ENCODE peak calls at places on chromosomes 6 and 20, in four cellular contexts. Y is AG10803; H is A549; P is CD8-positive, alpha-beta T cell. G is an unnamed sample.

GRCh38 chr6:114739656-114740055 is 396.8 kb upstream of the HS3ST5 start:
- DNase-seq in Y (no peak), H (no peak), P (no peak), G (no peak)

GRCh38 chr6:122789078-122789861 is at the start of gene SMPDL3A:
- DNase-seq in H (peak; percentile 41), P (no peak), Y (peak; percentile 78), G (peak; percentile 88)

GRCh38 chr20:44750081-44750805 is 4.6 kb downstream of the KCNK15 start:
- DNase-seq in P (no peak), Y (no peak), H (no peak), G (no peak)

GRCh38 chr20:56515657-56516381 is 8.7 kb upstream of the FAM209A start:
- DNase-seq in Y (peak; percentile 38), H (no peak), P (no peak), G (peak; percentile 14)

GRCh38 chr6:13881621-13882165 is 43.1 kb upstream of the RNF182 start:
- DNase-seq in Y (no peak), P (no peak), H (no peak), G (no peak)

GRCh38 chr20:58776109-58776508 is 74.6 kb downstream of the GNAS-AS1 start:
- DNase-seq in P (no peak), H (no peak), Y (no peak), G (no peak)

GRCh38 chr6:68040312-68040778 is 594.7 kb upstream of the ADGRB3 start:
- DNase-seq in Y (no peak), H (no peak), P (no peak), G (peak; percentile 4)

GRCh38 chr6:170143401-170144150 is 147.3 kb downstream of the DLL1 start:
- DNase-seq in H (no peak), P (no peak), Y (no peak), G (no peak)

GRCh38 chr6:2990179-2990931 is 9.3 kb upstream of the NQO2 start:
- DNase-seq in H (no peak), P (peak; percentile 35), Y (peak; percentile 44), G (peak; percentile 49)

GRCh38 chr6:20409427-20409971 is 7.8 kb downstream of the E2F3 start:
- DNase-seq in Y (no peak), P (no peak), H (no peak), G (peak; percentile 10)

GRCh38 chr6:147180926-147181325 is 23.3 kb upstream of the STXBP5 start:
- DNase-seq in H (no peak), P (no peak), Y (no peak), G (no peak)

DNA sequence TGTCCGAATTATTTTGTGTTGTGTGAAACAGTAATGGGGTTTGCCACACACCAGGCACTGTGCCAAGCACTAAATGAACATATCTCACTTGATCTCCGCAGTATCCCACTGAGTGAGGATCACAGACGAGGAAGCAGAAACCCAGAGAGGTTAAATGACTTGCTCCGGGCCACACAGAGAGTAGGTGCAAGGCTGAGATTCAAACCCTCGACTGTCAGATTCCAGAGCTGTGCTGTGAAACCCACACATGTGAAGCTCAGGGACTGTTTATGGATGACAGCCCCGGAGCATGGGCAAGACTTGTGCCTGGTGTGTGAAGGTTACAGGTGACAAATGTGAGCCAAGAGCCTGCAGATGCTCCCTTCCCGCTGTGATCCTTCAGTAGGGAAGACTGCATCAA is 87.8 kb upstream of the SIRPA start:
- DNase-seq in H (no peak), Y (no peak), P (no peak), G (no peak)
- H3K4me3 ChIP-seq in H (no peak overlapping the region), Y (no peak overlapping the region), P (no peak overlapping the region), G (no peak overlapping the region)

DNA sequence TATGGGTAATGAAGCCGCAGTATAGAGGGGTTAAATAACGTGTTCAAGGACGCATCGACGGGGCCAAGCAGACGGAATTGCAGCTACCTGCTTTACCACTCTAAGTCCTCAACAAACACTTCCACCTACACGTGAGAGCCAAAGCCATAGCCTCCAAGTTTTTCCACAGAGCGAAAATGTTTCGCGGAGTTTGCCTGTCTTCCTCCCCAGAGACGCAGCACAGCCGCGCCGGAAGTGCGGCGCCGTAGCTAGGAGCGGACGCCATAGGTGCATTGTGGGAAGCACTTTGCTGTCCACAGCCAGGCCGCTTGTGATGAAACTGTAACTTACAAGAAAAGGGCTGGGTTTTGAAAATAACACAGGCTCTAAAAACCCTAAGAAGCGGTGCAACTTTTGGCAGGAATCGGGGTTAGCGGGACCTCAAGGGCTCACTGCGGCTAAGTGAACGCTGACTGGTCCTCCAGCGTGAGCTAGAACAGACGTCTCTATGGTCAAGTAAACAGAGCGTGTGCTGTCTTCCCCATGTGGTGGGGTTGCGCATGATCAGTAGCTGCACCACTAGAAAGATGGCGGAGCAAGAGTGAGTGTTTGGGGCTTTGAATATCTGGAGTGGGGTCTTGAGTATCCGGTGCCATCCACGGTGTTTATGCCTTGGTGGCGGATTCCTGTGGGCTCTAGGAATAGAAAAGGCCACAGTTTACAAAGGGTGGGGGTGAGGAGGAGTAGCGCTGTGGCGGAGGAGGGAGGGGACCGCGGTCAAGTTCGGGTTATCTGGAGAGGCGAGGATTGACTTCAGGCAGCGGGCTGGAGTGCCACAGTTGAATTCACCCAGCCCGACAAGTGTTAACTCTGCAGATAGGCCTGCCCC is at the start of gene RPL7L1:
- DNase-seq in Y (peak; percentile 88), P (peak; percentile 82), H (peak; percentile 50), G (peak; percentile 91)
- TF ChIP-seq CTCF in Y (peak; percentile 11), P (no peak), H (no peak), G (no peak)

DNA sequence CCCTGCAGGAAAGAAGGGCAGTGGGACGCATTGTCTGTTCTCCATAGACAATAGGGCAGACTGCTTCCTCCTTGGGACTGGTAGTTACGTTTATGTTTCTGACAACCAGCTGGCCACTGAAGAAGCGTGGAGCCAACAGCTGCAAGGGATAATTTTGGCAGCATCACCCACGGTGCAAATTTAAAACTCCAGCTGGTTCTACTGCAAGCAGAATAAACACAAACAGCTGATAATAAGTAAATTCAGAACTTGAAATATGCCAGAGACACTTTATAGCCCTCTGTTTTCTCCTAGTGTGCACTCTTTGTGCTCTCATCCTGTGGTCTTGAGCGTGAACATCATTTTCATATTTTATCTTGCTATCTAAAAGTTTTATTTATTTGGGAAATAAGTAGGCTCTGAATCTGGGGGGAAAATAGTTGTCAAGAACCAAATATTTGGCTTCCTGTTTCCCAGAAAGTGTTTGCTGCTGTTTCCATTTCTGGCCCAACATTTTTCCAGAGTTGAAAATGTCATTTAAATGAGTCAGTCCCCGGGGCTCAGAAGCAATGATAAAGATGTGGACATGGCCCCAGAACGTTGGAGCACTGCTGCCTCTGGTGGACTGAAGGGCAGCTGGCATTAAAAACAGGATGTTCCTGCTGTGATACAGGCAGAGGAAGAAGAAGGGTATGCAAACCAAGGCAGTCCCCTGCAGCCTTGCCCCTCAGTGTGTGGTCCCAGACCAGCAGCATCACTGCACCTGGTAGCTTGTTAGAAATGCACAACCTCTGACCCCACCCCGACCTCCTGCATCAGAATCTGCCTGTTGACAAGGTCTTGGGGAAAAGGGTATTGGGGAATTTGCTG is 12.5 kb upstream of the THBD start:
- DNase-seq in Y (peak; percentile 84), P (no peak), H (peak; percentile 67), G (peak; percentile 91)
- H3K4me3 ChIP-seq in Y (no peak overlapping the region), P (no peak overlapping the region), H (no peak overlapping the region), G (no peak overlapping the region)

GRCh38 chr6:48928937-48929336 is 534.1 kb downstream of the MMUT start:
- DNase-seq in Y (no peak), P (no peak), H (no peak), G (no peak)
- TF ChIP-seq CTCF in Y (no peak), P (no peak), H (no peak), G (no peak)

DNA sequence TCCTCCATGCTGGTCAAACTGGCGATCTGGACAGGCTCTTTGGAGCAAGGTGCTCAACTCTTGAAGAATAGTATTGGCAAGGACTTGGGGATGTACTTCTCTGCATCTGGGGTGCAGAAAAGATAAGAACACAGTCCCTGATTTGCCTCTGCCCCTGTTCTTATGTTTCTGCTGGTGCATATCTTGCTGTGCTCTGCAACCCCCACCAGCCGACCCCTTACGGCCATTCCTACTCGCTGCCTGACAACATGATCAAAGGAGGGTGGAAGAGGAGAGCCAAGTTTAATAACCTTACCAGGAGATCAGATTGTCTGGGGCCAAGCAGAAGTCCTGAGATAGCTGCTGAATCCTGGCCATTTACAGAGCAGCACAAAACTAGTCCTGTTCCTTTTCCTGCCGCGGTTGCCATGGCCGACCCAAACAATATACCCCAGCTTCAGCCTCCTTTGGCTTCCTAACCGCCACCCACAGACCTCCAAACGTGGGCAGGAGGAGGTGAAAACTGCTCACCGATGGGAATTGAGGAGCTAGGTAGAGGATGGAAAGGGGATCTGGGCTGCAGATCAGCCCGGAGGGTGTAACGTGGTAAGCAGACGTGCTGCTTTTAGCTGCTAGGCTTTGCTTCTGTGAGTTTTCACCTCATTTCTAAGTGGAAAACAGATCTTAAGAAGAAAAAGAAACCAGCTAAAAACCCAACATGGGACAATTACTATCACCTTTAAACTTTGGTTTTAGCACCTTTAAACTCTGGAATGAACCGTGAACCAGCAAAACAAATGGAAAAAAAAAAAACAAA is 60.9 kb downstream of the ATXN1 start:
- DNase-seq in H (no peak), Y (no peak), P (peak; percentile 51), G (no peak)
- H3K4me3 ChIP-seq in H (no peak overlapping the region), Y (peak overlapping the region; percentile 55), P (peak overlapping the region; percentile 29), G (peak overlapping the region; percentile 47)

G was measured in fibroblast of the aortic adventitia.